ENCODE peak calls at places on chromosomes 11 and 22, in nine cellular contexts. R is HFFc6; O is thoracic aorta; U is CD8-positive, alpha-beta T cell; G is osteocyte; Y is foreskin keratinocyte; J is fibroblast of villous mesenchyme; F is stomach; K is neural crest cell. P is an unnamed sample.

GRCh38 chr22:45602824-45603301 is 68.8 kb upstream of the ATXN10 start:
- DNase-seq in R (peak), O (no peak), U (no peak), G (no peak), Y (no peak), J (peak), F (no peak), K (no peak), P (no peak)

GRCh38 chr11:69497221-69497787 is 15.8 kb downstream of the LINC01488 start:
- DNase-seq in R (peak), O (peak), U (no peak), G (no peak), Y (no peak), J (peak), F (peak), K (peak), P (no peak)

GRCh38 chr22:45211435-45211834 is 29.3 kb downstream of the KIAA0930 start:
- DNase-seq in R (peak), O (no peak), U (no peak), G (no peak), Y (no peak), J (peak), F (no peak), K (no peak), P (no peak)

GRCh38 chr11:9760180-9760550 is 96.3 kb downstream of the SWAP70 start:
- DNase-seq in R (peak), O (peak), U (no peak), G (peak), Y (no peak), J (peak), F (peak), K (no peak), P (no peak)

GRCh38 chr11:119594639-119595249 is 134.3 kb downstream of the NECTIN1 start:
- DNase-seq in R (peak), O (no peak), U (no peak), G (no peak), Y (no peak), J (peak), F (no peak), K (no peak), P (no peak)

GRCh38 chr11:119795231-119795630 is 66.2 kb upstream of the NECTIN1 start:
- DNase-seq in R (peak), O (no peak), U (no peak), G (no peak), Y (peak), J (peak), F (no peak), K (no peak), P (no peak)

GRCh38 chr11:12042215-12042676 is 33.8 kb upstream of the DKK3 start:
- DNase-seq in R (peak), O (no peak), U (no peak), G (peak), Y (peak), J (peak), F (no peak), K (no peak), P (no peak)

GRCh38 chr22:46842606-46843005 is 80.2 kb downstream of the TBC1D22A start:
- DNase-seq in R (no peak), O (no peak), U (no peak), G (no peak), Y (peak), J (no peak), F (no peak), K (no peak), P (no peak)

GRCh38 chr11:62071408-62071807 is 52.4 kb upstream of the INCENP start:
- DNase-seq in R (no peak), O (no peak), U (no peak), G (no peak), Y (no peak), J (no peak), F (no peak), K (no peak), P (no peak)

GRCh38 chr11:45374632-45375031 is 88.5 kb upstream of the SYT13 start:
- DNase-seq in R (no peak), O (no peak), U (no peak), G (no peak), Y (no peak), J (no peak), F (no peak), K (no peak), P (no peak)

GRCh38 chr11:6249822-6250555 is 9.6 kb upstream of the CCKBR start:
- DNase-seq in R (peak), O (no peak), U (no peak), G (no peak), Y (peak), J (peak), F (peak), K (no peak), P (no peak)

GRCh38 chr11:9953994-9954626 is 290.2 kb downstream of the SWAP70 start:
- DNase-seq in R (no peak), O (no peak), U (no peak), G (no peak), Y (no peak), J (peak), F (no peak), K (no peak), P (no peak)

GRCh38 chr22:23147632-23148387 is 2.5 kb downstream of the RAB36 start:
- DNase-seq in R (no peak), O (no peak), U (no peak), G (no peak), Y (peak), J (peak), F (no peak), K (no peak), P (no peak)

GRCh38 chr11:96091476-96091875 is 167.6 kb upstream of the MTMR2 start:
- DNase-seq in R (no peak), O (no peak), U (no peak), G (no peak), Y (no peak), J (no peak), F (no peak), K (no peak), P (no peak)
- TF ChIP-seq CTCF in R (peak), O (no peak), U (peak), G (no peak), Y (peak), J (peak), F (no peak), K (no peak), P (peak)

GRCh38 chr11:8230921-8231847 is 32.5 kb downstream of the LMO1 start:
- DNase-seq in R (no peak), O (no peak), U (no peak), G (no peak), Y (no peak), J (no peak), F (no peak), K (no peak), P (no peak)
- TF ChIP-seq CTCF in R (no peak), O (no peak), U (no peak), G (no peak), Y (no peak), J (no peak), F (no peak), K (no peak), P (no peak)

DNA sequence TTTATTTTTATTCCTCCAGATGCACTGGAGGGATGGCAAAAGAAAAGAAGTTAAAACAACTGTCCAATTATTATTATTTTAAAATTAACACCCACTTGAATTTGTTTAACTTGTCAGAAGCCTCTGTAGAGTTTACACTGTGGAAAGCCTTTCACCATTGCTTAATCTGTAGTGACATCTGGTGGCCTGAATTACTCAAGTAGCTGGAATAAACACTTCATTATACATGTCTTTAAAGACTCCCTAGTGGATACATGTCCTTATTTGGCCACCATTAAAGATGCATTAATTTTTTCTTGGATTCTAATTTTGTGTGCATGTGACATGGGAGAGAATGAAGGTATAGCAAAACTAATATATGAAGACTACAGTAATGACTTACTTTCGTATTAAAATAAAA is 1496.5 kb downstream of the FAM181B start:
- DNase-seq in R (no peak), O (no peak), U (no peak), G (no peak), Y (peak), J (peak), F (no peak), K (peak), P (no peak)
- TF ChIP-seq CTCF in R (no peak), O (no peak), U (no peak), G (peak), Y (peak), J (no peak), F (no peak), K (peak), P (no peak)

DNA sequence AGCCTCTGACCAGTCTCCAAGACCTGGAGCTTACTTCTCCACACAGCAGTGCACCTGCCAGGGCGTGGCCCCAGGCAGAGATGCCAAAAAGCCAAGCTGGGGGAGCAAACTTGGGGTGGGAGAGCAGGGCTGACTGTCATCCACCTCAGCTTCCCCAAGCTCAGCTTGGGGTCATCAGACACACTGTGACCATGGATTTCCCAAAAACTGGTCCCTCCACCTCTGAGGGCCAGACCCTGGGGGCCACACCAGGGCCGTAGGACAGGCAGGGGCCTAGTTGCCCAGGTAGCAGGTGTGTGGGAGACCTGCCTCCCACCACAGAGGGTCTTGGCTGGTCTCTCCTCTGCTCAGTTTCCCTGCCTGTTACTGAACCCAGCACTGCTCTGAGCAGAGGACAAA is 30.6 kb downstream of the ARVCF start:
- DNase-seq in R (no peak), O (no peak), U (no peak), G (no peak), Y (no peak), J (no peak), F (no peak), K (no peak), P (no peak)
- TF ChIP-seq CTCF in R (no peak), O (no peak), U (no peak), G (no peak), Y (no peak), J (no peak), F (no peak), K (no peak), P (no peak)

GRCh38 chr11:121321614-121322243 is 29.2 kb downstream of the SC5D start:
- DNase-seq in R (peak), O (no peak), U (peak), G (no peak), Y (no peak), J (peak), F (no peak), K (no peak), P (no peak)
- TF ChIP-seq CTCF in R (peak), O (peak), U (no peak), G (peak), Y (peak), J (peak), F (no peak), K (no peak), P (peak)

P was measured in natural killer cell.